ENCODE peak calls at places on chromosomes 7 and 10, in six cellular contexts. Z is right cardiac atrium; W is mesenchymal stem cell; U is fibroblast of lung; C is small intestine; N is CD8-positive, alpha-beta T cell. X is an unnamed sample. For H3K4me1, the result is how much of the 10 kb centered on the place peaks cover.

GRCh38 chr10:4242561-4243035 is 457.6 kb upstream of the KLF6 start:
- DNase-seq in Z (no peak), W (peak), U (peak), C (no peak), N (no peak), X (no peak)

GRCh38 chr7:134920026-134920758 is 66.1 kb upstream of the AGBL3 start:
- DNase-seq in Z (no peak), W (peak), U (peak), C (no peak), N (no peak), X (no peak)

GRCh38 chr7:100469227-100470044 is 5.4 kb upstream of the SPACDR start:
- DNase-seq in Z (peak), W (peak), U (peak), C (peak), N (peak), X (peak)

GRCh38 chr10:12720217-12720981 is 281.1 kb downstream of the CCDC3 start:
- DNase-seq in Z (peak), W (peak), U (peak), C (peak), N (no peak), X (peak)

GRCh38 chr10:1972406-1972805 is 235.1 kb upstream of the ADARB2 start:
- DNase-seq in Z (no peak), W (no peak), U (no peak), C (no peak), N (no peak), X (no peak)

GRCh38 chr10:103545771-103546281 is 52.3 kb downstream of the NEURL1 start:
- DNase-seq in Z (no peak), W (no peak), U (no peak), C (peak), N (no peak), X (no peak)

GRCh38 chr7:158997471-158997870 is 141.1 kb downstream of the DYNC2I1 start:
- DNase-seq in Z (no peak), W (no peak), U (no peak), C (no peak), N (no peak), X (no peak)

GRCh38 chr7:125675169-125675568 is 745.5 kb upstream of the POT1 start:
- DNase-seq in Z (no peak), W (no peak), U (no peak), C (no peak), N (no peak), X (no peak)

GRCh38 chr7:82044497-82045080 is 274.7 kb upstream of the HGF start:
- DNase-seq in Z (peak), W (peak), U (peak), C (peak), N (no peak), X (no peak)

GRCh38 chr7:4163565-4164203 is 518.4 kb upstream of the FOXK1 start:
- DNase-seq in Z (no peak), W (no peak), U (no peak), C (no peak), N (no peak), X (no peak)

GRCh38 chr7:106693659-106694353 is 32.8 kb upstream of the CCDC71L start:
- DNase-seq in Z (no peak), W (peak), U (no peak), C (no peak), N (no peak), X (no peak)

GRCh38 chr7:41809487-41810257 is 106.8 kb upstream of the INHBA start:
- DNase-seq in Z (no peak), W (peak), U (peak), C (no peak), N (no peak), X (peak)

GRCh38 chr10:43715334-43715733 is 66.7 kb upstream of the ZNF32 start:
- DNase-seq in Z (no peak), W (no peak), U (no peak), C (no peak), N (no peak), X (no peak)

GRCh38 chr7:1675036-1675671 is 5.1 kb downstream of the ELFN1 start:
- DNase-seq in Z (peak), W (no peak), U (no peak), C (no peak), N (no peak), X (peak)

GRCh38 chr7:123367508-123368122 is 166.8 kb downstream of the IQUB start:
- DNase-seq in Z (no peak), W (peak), U (peak), C (peak), N (no peak), X (no peak)

GRCh38 chr10:36172574-36172973 is 530.5 kb upstream of the FZD8 start:
- DNase-seq in Z (no peak), W (peak), U (peak), C (no peak), N (no peak), X (no peak)

GRCh38 chr7:112882506-112882905 is 92.3 kb upstream of the TMEM168 start:
- DNase-seq in Z (no peak), W (no peak), U (no peak), C (no peak), N (no peak), X (no peak)

GRCh38 chr7:114922151-114922651 is 307 bp downstream of the MDFIC start:
- DNase-seq in Z (peak), W (peak), U (peak), C (peak), N (peak), X (peak)

GRCh38 chr10:45657033-45657926 is 15.3 kb downstream of the ZFAND4 start:
- DNase-seq in Z (no peak), W (no peak), U (no peak), C (peak), N (no peak), X (no peak)

GRCh38 chr10:113273151-113273876 is 279.5 kb upstream of the HABP2 start:
- DNase-seq in Z (peak), W (peak), U (no peak), C (no peak), N (no peak), X (peak)

GRCh38 chr7:135169141-135169935 is 1.2 kb downstream of the CYREN start:
- DNase-seq in Z (no peak), W (peak), U (no peak), C (peak), N (peak), X (no peak)

GRCh38 chr10:8130973-8131911 is 76.8 kb downstream of the GATA3 start:
- DNase-seq in Z (no peak), W (peak), U (no peak), C (no peak), N (no peak), X (no peak)

GRCh38 chr7:47666164-47666862 is 84.4 kb upstream of the TNS3 start:
- DNase-seq in Z (no peak), W (no peak), U (peak), C (no peak), N (no peak), X (no peak)

GRCh38 chr7:99752354-99752753 is 17.4 kb upstream of the CYP3A7 start:
- DNase-seq in Z (no peak), W (peak), U (peak), C (peak), N (no peak), X (no peak)

GRCh38 chr10:124739119-124739921 is 4.9 kb downstream of the FAM53B start:
- DNase-seq in Z (no peak), W (peak), U (no peak), C (no peak), N (no peak), X (no peak)

GRCh38 chr10:124741281-124741921 is 2.8 kb downstream of the FAM53B start:
- DNase-seq in Z (peak), W (peak), U (peak), C (peak), N (peak), X (peak)

GRCh38 chr10:124738441-124738840 is 5.7 kb downstream of the FAM53B start:
- DNase-seq in Z (no peak), W (no peak), U (no peak), C (no peak), N (no peak), X (no peak)

GRCh38 chr10:124740374-124741280 is 3.6 kb downstream of the FAM53B start:
- DNase-seq in Z (peak), W (peak), U (peak), C (peak), N (no peak), X (peak)

DNA sequence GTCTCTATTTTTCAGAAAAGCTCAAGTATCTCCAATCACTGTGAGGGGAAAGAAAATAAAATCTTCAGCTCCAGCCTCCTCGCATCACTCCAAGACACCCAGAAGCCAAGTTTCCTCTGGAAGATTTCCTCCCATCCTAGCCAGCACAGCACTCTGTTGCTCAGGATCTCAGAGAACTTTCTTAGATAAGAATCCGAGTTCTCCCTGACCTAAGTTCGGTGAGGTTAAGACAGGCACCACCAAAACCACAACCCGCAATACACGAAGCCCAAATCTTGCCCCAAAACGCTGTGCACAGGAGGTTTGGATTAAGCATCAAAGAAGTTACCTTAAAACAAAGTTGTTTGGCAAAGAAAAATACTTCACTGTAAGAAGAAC is 4.2 kb downstream of the FAM53B start:
- DNase-seq in Z (no peak), W (no peak), U (no peak), C (no peak), N (no peak), X (no peak)
- H3K4me1 ChIP-seq in Z (under half), W (under half), U (under half), C (under half), N (half or more), X (half or more)

GRCh38 chr10:58755688-58756087 is 243.0 kb downstream of the BICC1 start:
- DNase-seq in Z (no peak), W (peak), U (peak), C (no peak), N (no peak), X (no peak)
- H3K27ac ChIP-seq in Z (no peak), W (peak), U (peak), C (no peak), N (no peak), X (peak)

GRCh38 chr10:119409906-119410305 is 132.6 kb downstream of the RGS10 start:
- DNase-seq in Z (peak), W (peak), U (peak), C (no peak), N (no peak), X (peak)
- H3K4me1 ChIP-seq in Z (under half), W (under half), U (under half), C (under half), N (under half), X (half or more)

DNA sequence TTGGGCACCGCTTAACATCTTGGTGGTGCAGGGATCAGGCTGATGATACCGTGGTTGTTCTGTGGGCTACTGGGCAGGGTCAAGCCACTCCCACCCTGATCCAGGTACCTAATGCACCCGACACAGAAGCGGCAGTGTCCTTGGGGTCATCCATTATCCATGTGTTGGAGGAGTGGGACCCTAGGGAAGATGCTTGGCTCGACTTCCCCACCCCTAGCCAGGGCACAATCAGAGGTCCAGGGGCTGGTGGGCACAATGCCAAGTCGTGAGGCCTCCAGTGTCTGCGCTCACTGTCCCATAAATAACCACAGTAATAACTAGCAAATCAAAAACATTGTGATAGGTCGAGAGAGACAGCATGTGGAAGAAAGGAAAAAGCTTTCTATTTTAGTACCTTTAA is 37.7 kb downstream of the HTRA1 start:
- DNase-seq in Z (no peak), W (no peak), U (no peak), C (no peak), N (no peak), X (no peak)
- H3K27ac ChIP-seq in Z (peak), W (no peak), U (no peak), C (peak), N (no peak), X (no peak)

DNA sequence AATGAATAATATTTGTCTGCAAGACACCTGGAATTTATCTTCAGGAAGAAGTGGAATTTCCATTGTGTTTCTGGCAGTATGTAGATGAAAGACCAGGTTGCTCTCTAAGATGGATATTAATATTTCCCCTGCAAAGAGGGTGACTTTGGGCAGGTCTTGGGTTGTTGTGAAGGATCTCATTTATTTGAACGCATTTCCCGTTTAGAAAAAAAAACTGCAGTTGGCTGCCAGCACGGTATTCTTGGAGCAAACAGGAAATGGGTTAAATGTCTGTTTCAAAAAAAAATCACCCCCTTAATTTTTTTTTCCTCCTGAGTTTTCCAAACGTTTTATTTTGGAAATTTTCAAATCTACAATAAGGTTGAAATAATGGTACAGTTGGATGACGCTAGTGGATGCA is 11.5 kb downstream of the EIF4H start:
- DNase-seq in Z (no peak), W (no peak), U (no peak), C (no peak), N (no peak), X (no peak)
- H3K4me1 ChIP-seq in Z (under half), W (under half), U (under half), C (under half), N (half or more), X (half or more)

GRCh38 chr10:31063839-31064238 is 32.2 kb upstream of the ZNF438 start:
- DNase-seq in Z (no peak), W (no peak), U (no peak), C (no peak), N (no peak), X (no peak)

GRCh38 chr10:31059323-31059722 is 27.7 kb upstream of the ZNF438 start:
- DNase-seq in Z (no peak), W (no peak), U (no peak), C (no peak), N (no peak), X (no peak)

GRCh38 chr10:31062856-31063255 is 31.2 kb upstream of the ZNF438 start:
- DNase-seq in Z (no peak), W (no peak), U (peak), C (no peak), N (no peak), X (no peak)

GRCh38 chr10:31061941-31062340 is 30.3 kb upstream of the ZNF438 start:
- DNase-seq in Z (no peak), W (no peak), U (no peak), C (no peak), N (no peak), X (no peak)

DNA sequence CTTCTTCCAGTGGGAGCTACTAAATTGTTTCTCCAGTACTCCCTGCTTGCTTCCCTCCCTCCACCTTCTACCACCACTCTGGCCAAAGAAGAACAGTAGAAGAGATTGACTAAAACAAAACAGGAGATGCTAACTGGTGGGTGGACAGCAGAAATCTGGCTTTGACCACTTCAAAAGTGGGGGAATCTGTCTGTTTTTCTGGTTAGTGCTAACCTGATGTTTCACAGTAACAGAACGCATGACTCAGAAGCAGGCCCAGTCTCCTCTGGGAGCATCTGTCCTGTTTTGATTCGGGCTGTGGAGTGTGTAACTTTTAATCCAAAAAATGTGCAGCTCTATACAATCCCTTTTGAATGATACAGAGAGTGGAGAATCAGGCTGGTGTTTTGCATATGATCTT is 32.7 kb upstream of the ZNF438 start:
- DNase-seq in Z (no peak), W (peak), U (peak), C (no peak), N (no peak), X (no peak)
- H3K27ac ChIP-seq in Z (peak), W (peak), U (peak), C (peak), N (no peak), X (no peak)

DNA sequence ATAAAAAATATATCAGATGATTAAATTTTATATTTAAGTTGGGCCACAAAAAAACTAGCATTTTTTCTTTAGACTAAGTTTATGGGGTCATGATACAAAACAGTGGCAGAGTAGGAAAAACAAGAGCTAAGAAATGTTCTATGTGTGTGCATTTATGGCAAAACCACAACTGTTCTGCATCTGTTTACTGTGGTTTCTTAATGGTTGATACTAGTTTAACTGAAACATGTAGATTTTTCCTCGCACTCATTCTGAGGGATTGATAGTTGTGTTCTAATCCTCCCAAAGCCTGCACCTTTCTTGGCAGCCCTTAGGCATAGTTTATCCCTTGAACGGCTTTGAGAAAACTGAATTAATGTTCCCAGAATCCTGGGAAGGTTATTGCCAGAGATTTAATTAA is 66.6 kb upstream of the PHYHIPL start:
- DNase-seq in Z (no peak), W (peak), U (no peak), C (no peak), N (no peak), X (no peak)
- H3K4me1 ChIP-seq in Z (under half), W (under half), U (under half), C (under half), N (under half), X (under half)

DNA sequence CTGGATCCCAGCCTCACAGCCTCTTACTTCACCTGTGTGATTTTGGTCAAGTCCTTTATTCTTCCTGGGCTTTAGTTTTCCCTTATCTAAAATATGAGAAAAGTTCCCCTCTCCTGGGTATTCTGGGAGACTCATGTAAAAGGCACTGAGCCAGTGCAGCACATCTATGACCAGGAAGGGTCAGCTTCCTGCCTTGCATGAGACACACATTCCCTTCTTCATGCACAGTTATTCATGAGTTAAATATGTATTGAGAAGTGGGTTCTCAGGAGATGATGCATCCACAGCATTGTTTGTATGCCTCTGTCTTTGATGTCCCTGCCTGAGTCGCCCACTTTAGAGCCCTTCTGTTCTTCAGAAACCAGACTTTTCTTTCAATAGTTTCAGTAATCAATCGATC is 33.3 kb downstream of the EGFR start:
- DNase-seq in Z (no peak), W (peak), U (peak), C (no peak), N (no peak), X (no peak)
- H3K27ac ChIP-seq in Z (no peak), W (peak), U (peak), C (no peak), N (no peak), X (no peak)

X was measured in lower lobe of right lung.